ENCODE peak calls at places on chromosome 13, in five cellular contexts. P is brain microvascular endothelial cell; B is stimulated activated CD8-positive, alpha-beta memory T cell treated with anti-CD3 and anti-CD28 coated beads, Interleukin-7, amount 100 ng/mL, for 1 hour; R is hippocampal formation; Y is WTC11. O is an unnamed sample.

GRCh38 chr13:36965767-36966166 is 33.4 kb downstream of the ALG5 start:
- DNase-seq in P (peak; percentile 90), B (no peak), R (no peak), Y (no peak), O (no peak)

GRCh38 chr13:51882570-51883225 is 20.9 kb downstream of the CCDC70 start:
- DNase-seq in P (no peak), B (no peak), R (no peak), Y (no peak), O (no peak)

GRCh38 chr13:73064991-73065390 is 6.2 kb downstream of the KLF5 start:
- DNase-seq in P (no peak), B (no peak), R (no peak), Y (no peak), O (no peak)

GRCh38 chr13:85970727-85971126 is 171.5 kb upstream of the SLITRK6 start:
- DNase-seq in P (no peak), B (no peak), R (no peak), Y (no peak), O (no peak)

GRCh38 chr13:51585234-51585672 is 991 bp downstream of the WDFY2 start:
- DNase-seq in P (peak; percentile 16), B (no peak), R (peak; percentile 51), Y (no peak), O (no peak)

GRCh38 chr13:51793570-51794273 is 10.2 kb downstream of the DHRS12 start:
- DNase-seq in P (peak; percentile 85), B (no peak), R (peak; percentile 45), Y (no peak), O (no peak)

GRCh38 chr13:109146912-109147624 is 517.7 kb downstream of the MYO16 start:
- DNase-seq in P (peak; percentile 70), B (no peak), R (no peak), Y (no peak), O (no peak)

GRCh38 chr13:20828540-20829364 is 55.0 kb upstream of the EEF1AKMT1 start:
- DNase-seq in P (no peak), B (peak; percentile 4), R (peak; percentile 68), Y (no peak), O (no peak)

GRCh38 chr13:93227906-93228801 is 1.5 kb downstream of the GPC6 start:
- DNase-seq in P (peak; percentile 81), B (no peak), R (peak; percentile 47), Y (peak; percentile 79), O (peak; percentile 58)